ENCODE peak calls at places on chromosomes 2 and 18, in nine cellular contexts. A, W, Z, U, G, C, F, P and E are unnamed samples.

GRCh38 chr2:231621051-231621879 is 28.6 kb downstream of the TEX44 start:
- DNase-seq in A (no peak), W (peak), Z (no peak), U (no peak), G (no peak), C (no peak), F (no peak), P (no peak), E (peak)

GRCh38 chr18:9617006-9617542 is 2.7 kb upstream of the PPP4R1 start:
- DNase-seq in A (no peak), W (peak), Z (no peak), U (no peak), G (no peak), C (no peak), F (no peak), P (no peak), E (no peak)

GRCh38 chr18:58496937-58497336 is 132.0 kb downstream of the ALPK2 start:
- DNase-seq in A (no peak), W (no peak), Z (no peak), U (no peak), G (peak), C (no peak), F (no peak), P (peak), E (no peak)

GRCh38 chr18:63823516-63824219 is 48.5 kb downstream of the SERPINB7 start:
- DNase-seq in A (no peak), W (peak), Z (no peak), U (no peak), G (no peak), C (peak), F (no peak), P (no peak), E (peak)

GRCh38 chr2:52613064-52613463 is 1154.5 kb upstream of the CHAC2 start:
- DNase-seq in A (no peak), W (peak), Z (no peak), U (no peak), G (no peak), C (peak), F (no peak), P (no peak), E (no peak)

GRCh38 chr18:72375628-72376027 is 168.5 kb downstream of the CBLN2 start:
- DNase-seq in A (peak), W (peak), Z (no peak), U (no peak), G (no peak), C (no peak), F (no peak), P (no peak), E (no peak)

GRCh38 chr2:199994296-199994695 is 38.9 kb downstream of the MAIP1 start:
- DNase-seq in A (no peak), W (no peak), Z (no peak), U (no peak), G (no peak), C (no peak), F (no peak), P (no peak), E (no peak)

GRCh38 chr18:63785031-63785430 is 9.8 kb downstream of the SERPINB7 start:
- DNase-seq in A (no peak), W (no peak), Z (no peak), U (no peak), G (no peak), C (no peak), F (no peak), P (no peak), E (no peak)

GRCh38 chr2:176589287-176589686 is 320.0 kb downstream of the MTX2 start:
- DNase-seq in A (no peak), W (no peak), Z (no peak), U (no peak), G (no peak), C (no peak), F (no peak), P (no peak), E (no peak)

GRCh38 chr2:36756438-36756837 is 59.9 kb downstream of the VIT start:
- DNase-seq in A (no peak), W (no peak), Z (no peak), U (no peak), G (no peak), C (no peak), F (no peak), P (no peak), E (peak)

GRCh38 chr2:214014551-214015230 is 396.2 kb upstream of the VWC2L start:
- DNase-seq in A (no peak), W (no peak), Z (no peak), U (no peak), G (no peak), C (no peak), F (no peak), P (no peak), E (no peak)

GRCh38 chr2:158936978-158937377 is 31.5 kb upstream of the TANC1 start:
- DNase-seq in A (no peak), W (peak), Z (no peak), U (no peak), G (no peak), C (peak), F (no peak), P (no peak), E (no peak)

GRCh38 chr2:46842876-46843275 is 72.7 kb downstream of the MCFD2 start:
- DNase-seq in A (no peak), W (no peak), Z (no peak), U (no peak), G (no peak), C (no peak), F (no peak), P (no peak), E (no peak)

GRCh38 chr18:28357785-28358401 is 181.0 kb upstream of the CDH2 start:
- DNase-seq in A (no peak), W (peak), Z (no peak), U (no peak), G (no peak), C (no peak), F (no peak), P (peak), E (no peak)

GRCh38 chr2:68574202-68574791 is 69.1 kb upstream of the PROKR1 start:
- DNase-seq in A (no peak), W (no peak), Z (no peak), U (no peak), G (no peak), C (no peak), F (no peak), P (no peak), E (no peak)

GRCh38 chr2:102664439-102665042 is 45.2 kb downstream of the SLC9A2 start:
- DNase-seq in A (no peak), W (peak), Z (no peak), U (no peak), G (no peak), C (no peak), F (no peak), P (peak), E (no peak)

GRCh38 chr2:190250421-190250820 is 69.2 kb downstream of the HIBCH start:
- DNase-seq in A (no peak), W (no peak), Z (no peak), U (no peak), G (no peak), C (no peak), F (no peak), P (no peak), E (no peak)

GRCh38 chr2:239462671-239463506 is 62.1 kb upstream of the HDAC4 start:
- DNase-seq in A (no peak), W (no peak), Z (no peak), U (no peak), G (no peak), C (no peak), F (no peak), P (no peak), E (peak)

GRCh38 chr2:15298769-15299168 is 262.4 kb downstream of the NBAS start:
- DNase-seq in A (no peak), W (no peak), Z (no peak), U (no peak), G (no peak), C (no peak), F (no peak), P (no peak), E (no peak)

GRCh38 chr2:44351088-44351487 is 10.2 kb downstream of the PREPL start:
- DNase-seq in A (no peak), W (peak), Z (no peak), U (no peak), G (no peak), C (no peak), F (no peak), P (no peak), E (no peak)

GRCh38 chr2:36376992-36377738 is 21.6 kb downstream of the CRIM1 start:
- DNase-seq in A (no peak), W (no peak), Z (no peak), U (peak), G (no peak), C (no peak), F (no peak), P (no peak), E (peak)

GRCh38 chr18:44715245-44715644 is 34.6 kb downstream of the SETBP1 start:
- DNase-seq in A (peak), W (no peak), Z (no peak), U (peak), G (no peak), C (no peak), F (no peak), P (no peak), E (no peak)

GRCh38 chr2:36670881-36671595 is 25.5 kb upstream of the VIT start:
- DNase-seq in A (no peak), W (peak), Z (no peak), U (no peak), G (no peak), C (no peak), F (no peak), P (no peak), E (no peak)

GRCh38 chr2:10120938-10121574 is 1.5 kb upstream of the RRM2 start:
- DNase-seq in A (no peak), W (peak), Z (no peak), U (no peak), G (peak), C (no peak), F (no peak), P (no peak), E (no peak)

GRCh38 chr2:40318931-40319330 is 133.0 kb downstream of the SLC8A1 start:
- DNase-seq in A (no peak), W (no peak), Z (no peak), U (no peak), G (no peak), C (no peak), F (no peak), P (no peak), E (no peak)

GRCh38 chr2:178125125-178125524 is 12.9 kb downstream of the RBM45 start:
- DNase-seq in A (no peak), W (no peak), Z (no peak), U (no peak), G (no peak), C (no peak), F (no peak), P (no peak), E (no peak)

GRCh38 chr2:89848114-89848513 is 1156.6 kb downstream of the RPIA start:
- DNase-seq in A (no peak), W (no peak), Z (no peak), U (no peak), G (no peak), C (no peak), F (no peak), P (no peak), E (no peak)

GRCh38 chr18:58970943-58971799 is 106.5 kb downstream of the ZNF532 start:
- DNase-seq in A (no peak), W (no peak), Z (no peak), U (no peak), G (no peak), C (no peak), F (no peak), P (no peak), E (no peak)

GRCh38 chr18:62637807-62638687 is 77.3 kb upstream of the PHLPP1 start:
- DNase-seq in A (peak), W (peak), Z (no peak), U (no peak), G (no peak), C (peak), F (no peak), P (peak), E (peak)

GRCh38 chr2:127508621-127509034 is 17.7 kb downstream of the IWS1 start:
- DNase-seq in A (peak), W (peak), Z (no peak), U (peak), G (peak), C (peak), F (peak), P (no peak), E (peak)